ENCODE peak calls at places on chromosome 1, in six cellular contexts. N, I, F, M, X and K are unnamed samples.

GRCh38 chr1:177945943-177946650 is 23.8 kb downstream of the SEC16B start:
- DNase-seq in I (no peak), F (peak), N (no peak), X (peak), M (peak), K (no peak)

GRCh38 chr1:203367051-203367450 is 16.1 kb upstream of the FMOD start:
- DNase-seq in N (no peak), X (no peak), F (no peak), I (no peak), M (peak), K (no peak)

GRCh38 chr1:178501705-178502329 is 5.1 kb upstream of the CLEC20A start:
- DNase-seq in X (peak), I (peak), M (peak), F (peak), N (no peak), K (no peak)

GRCh38 chr1:37537378-37537777 is 16.7 kb downstream of the SNIP1 start:
- DNase-seq in F (no peak), M (no peak), I (peak), N (no peak), X (no peak), K (no peak)

GRCh38 chr1:230220478-230220877 is 153.4 kb downstream of the GALNT2 start:
- DNase-seq in F (no peak), I (no peak), M (no peak), X (no peak), N (no peak), K (no peak)

GRCh38 chr1:119675349-119676343 is 27.6 kb upstream of the ZNF697 start:
- DNase-seq in F (peak), X (peak), I (peak), N (peak), M (peak), K (peak)

GRCh38 chr1:92877792-92878191 is 46.0 kb downstream of the RPL5 start:
- DNase-seq in N (no peak), X (no peak), I (peak), F (no peak), M (no peak), K (no peak)

GRCh38 chr1:181255270-181255929 is 166.9 kb downstream of the IER5 start:
- DNase-seq in I (peak), F (no peak), N (no peak), M (no peak), X (no peak), K (no peak)

GRCh38 chr1:226985239-226985838 is 45.2 kb downstream of the COQ8A start:
- DNase-seq in N (no peak), F (no peak), M (no peak), I (peak), X (no peak), K (no peak)

GRCh38 chr1:15430787-15431570 is 7.3 kb upstream of the CTRC start:
- DNase-seq in M (peak), X (peak), I (peak), F (peak), N (peak), K (peak)

GRCh38 chr1:7513081-7513480 is 258.0 kb upstream of the VAMP3 start:
- DNase-seq in N (no peak), X (no peak), I (peak), M (no peak), F (no peak), K (no peak)

GRCh38 chr1:17315542-17316130 is 7.6 kb downstream of the PADI4 start:
- DNase-seq in F (no peak), X (no peak), M (no peak), I (no peak), N (no peak), K (no peak)

GRCh38 chr1:155192346-155193274 is 15.1 kb downstream of the THBS3 start:
- DNase-seq in X (peak), F (peak), I (peak), N (peak), M (no peak), K (peak)

GRCh38 chr1:61742620-61743431 is 546 bp downstream of the PATJ start:
- DNase-seq in N (peak), X (no peak), I (peak), M (no peak), F (no peak), K (no peak)

GRCh38 chr1:68291763-68292384 is 59.6 kb upstream of the WLS start:
- DNase-seq in M (no peak), F (no peak), X (peak), N (no peak), I (peak), K (no peak)